ENCODE peak calls at places on chromosomes 12 and 14, in five cellular contexts. U is BJ, M is GM23338, V is GM23248, C is body of pancreas. T is an unnamed sample.
A peak's percentile ranks its signal among the peaks of the same experiment; 100 is the strongest.

GRCh38 chr14:75084513-75084912 is 15.1 kb downstream of the ZC2HC1C start:
- DNase-seq in U (no peak), M (no peak), V (no peak), C (peak; percentile 32), T (no peak)

GRCh38 chr12:94150483-94151225 is 2.3 kb downstream of the PLXNC1 start:
- DNase-seq in U (no peak), M (peak; percentile 46), V (no peak), C (no peak), T (no peak)

GRCh38 chr12:6476496-6476895 is 6.0 kb upstream of the VAMP1 start:
- DNase-seq in U (peak; percentile 87), M (no peak), V (peak; percentile 51), C (no peak), T (no peak)

GRCh38 chr14:90676859-90677258 is 139.4 kb downstream of the TTC7B start:
- DNase-seq in U (no peak), M (no peak), V (peak; percentile 65), C (no peak), T (no peak)

GRCh38 chr14:67618617-67619063 is 1.1 kb upstream of the ARG2 start:
- DNase-seq in U (peak; percentile 37), M (peak; percentile 89), V (peak; percentile 91), C (peak; percentile 33), T (peak; percentile 67)

GRCh38 chr12:46303039-46303666 is 34.3 kb upstream of the SLC38A1 start:
- DNase-seq in U (no peak), M (peak; percentile 81), V (peak; percentile 53), C (peak; percentile 61), T (no peak)

GRCh38 chr12:5247144-5247543 is 184.8 kb upstream of the NTF3 start:
- DNase-seq in U (no peak), M (no peak), V (no peak), C (no peak), T (no peak)

GRCh38 chr12:131035268-131035681 is 81.6 kb downstream of the ADGRD1 start:
- DNase-seq in U (no peak), M (no peak), V (no peak), C (no peak), T (no peak)

GRCh38 chr12:102675672-102676071 is 195.3 kb upstream of the IGF1 start:
- DNase-seq in U (no peak), M (no peak), V (peak; percentile 35), C (no peak), T (no peak)

GRCh38 chr12:25051583-25052190 is 102.8 kb upstream of the BCAT1 start:
- DNase-seq in U (no peak), M (no peak), V (no peak), C (no peak), T (no peak)

GRCh38 chr12:22598141-22598762 is 26.7 kb upstream of the ETNK1 start:
- DNase-seq in U (no peak), M (no peak), V (no peak), C (no peak), T (no peak)

GRCh38 chr12:47721431-47721973 is 3.8 kb downstream of the ENDOU start:
- DNase-seq in U (no peak), M (no peak), V (no peak), C (no peak), T (no peak)

GRCh38 chr12:124031058-124031457 is 58.0 kb downstream of the ZNF664 start:
- DNase-seq in U (no peak), M (no peak), V (peak; percentile 70), C (no peak), T (no peak)

GRCh38 chr12:120100630-120101029 is 15.9 kb downstream of the RAB35 start:
- DNase-seq in U (no peak), M (no peak), V (peak; percentile 73), C (peak; percentile 75), T (no peak)

GRCh38 chr14:68624541-68625220 is 168.2 kb downstream of the ZFP36L1 start:
- DNase-seq in U (no peak), M (no peak), V (no peak), C (no peak), T (no peak)

GRCh38 chr12:125093681-125094025 is 28.4 kb downstream of the AACS start:
- DNase-seq in U (no peak), M (no peak), V (no peak), C (no peak), T (no peak)

GRCh38 chr14:75422169-75422568 is 5.7 kb upstream of the JDP2 start:
- DNase-seq in U (peak; percentile 26), M (no peak), V (peak; percentile 94), C (no peak), T (no peak)

GRCh38 chr14:103500148-103500990 is 22.3 kb downstream of the CKB start:
- DNase-seq in U (no peak), M (peak; percentile 95), V (peak; percentile 94), C (peak; percentile 91), T (peak; percentile 42)

GRCh38 chr12:131197490-131197889 is 243.8 kb downstream of the ADGRD1 start:
- DNase-seq in U (no peak), M (no peak), V (no peak), C (no peak), T (no peak)

GRCh38 chr14:77342726-77343397 is 22.0 kb downstream of the GSTZ1 start:
- DNase-seq in U (no peak), M (no peak), V (no peak), C (no peak), T (no peak)

GRCh38 chr14:34826661-34827060 is 48.5 kb downstream of the BAZ1A start:
- DNase-seq in U (no peak), M (no peak), V (peak; percentile 84), C (no peak), T (no peak)

DNA sequence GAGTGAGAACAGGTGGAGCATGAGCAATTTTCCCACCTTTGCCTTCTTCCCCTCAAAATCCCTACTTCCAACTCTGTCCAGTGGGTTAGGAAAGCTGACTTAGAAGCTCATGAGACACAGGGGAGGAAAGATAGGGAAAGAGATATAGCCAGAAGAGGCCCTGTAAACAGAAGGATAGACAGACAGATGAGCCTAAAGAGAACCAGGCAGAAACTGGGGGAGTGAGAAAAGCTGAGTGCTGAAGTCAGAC is 5.0 kb downstream of the AJUBA start:
- DNase-seq in U (no peak), M (no peak), V (no peak), C (no peak), T (no peak)
- H3K4me3 ChIP-seq in U (no peak overlapping the region), M (peak overlapping the region; percentile 38), V (peak overlapping the region; percentile 75), C (no peak overlapping the region), T (peak overlapping the region; percentile 62)

DNA sequence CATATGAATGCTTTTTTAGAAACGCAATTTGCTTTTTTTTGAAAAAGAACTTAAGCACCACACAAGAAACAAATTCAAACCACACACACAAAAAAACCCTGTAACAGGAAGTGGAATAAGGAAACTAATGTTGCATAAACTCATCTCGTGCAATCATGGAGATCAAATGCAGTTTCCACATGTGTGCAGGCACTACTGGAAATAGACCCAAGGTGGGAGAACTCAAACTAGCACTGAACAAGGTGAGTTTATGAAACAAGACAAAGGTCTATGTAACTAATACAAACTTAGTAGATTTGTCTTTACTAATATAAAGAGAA is 17.5 kb downstream of the NIN start:
- DNase-seq in U (no peak), M (no peak), V (no peak), C (no peak), T (peak; percentile 50)
- H3K4me3 ChIP-seq in U (no peak overlapping the region), M (no peak overlapping the region), V (no peak overlapping the region), C (no peak overlapping the region), T (peak overlapping the region; percentile 74)

GRCh38 chr14:54688229-54688628 is 121.3 kb downstream of the SAMD4A start:
- DNase-seq in U (no peak), M (no peak), V (no peak), C (no peak), T (no peak)

GRCh38 chr14:54686219-54686870 is 119.4 kb downstream of the SAMD4A start:
- DNase-seq in U (peak; percentile 89), M (no peak), V (peak; percentile 94), C (no peak), T (no peak)

GRCh38 chr14:54686871-54687749 is 120.2 kb downstream of the SAMD4A start:
- DNase-seq in U (no peak), M (no peak), V (peak; percentile 67), C (no peak), T (no peak)

GRCh38 chr14:54689928-54690327 is 123.0 kb downstream of the SAMD4A start:
- DNase-seq in U (no peak), M (no peak), V (no peak), C (no peak), T (no peak)

GRCh38 chr14:54687750-54688119 is 120.8 kb downstream of the SAMD4A start:
- DNase-seq in U (no peak), M (no peak), V (no peak), C (no peak), T (no peak)
- H3K4me3 ChIP-seq in U (no peak overlapping the region), M (no peak overlapping the region), V (no peak overlapping the region), C (no peak overlapping the region), T (no peak overlapping the region)

GRCh38 chr12:53623526-53623925 is 2.7 kb downstream of the ATF7 start:
- DNase-seq in U (no peak), M (no peak), V (peak; percentile 74), C (no peak), T (no peak)
- H3K4me3 ChIP-seq in U (peak overlapping the region; percentile 15), M (no peak overlapping the region), V (peak overlapping the region; percentile 94), C (no peak overlapping the region), T (peak overlapping the region; percentile 93)

GRCh38 chr14:73748858-73749357 is 34.7 kb upstream of the PNMA1 start:
- DNase-seq in U (no peak), M (no peak), V (no peak), C (no peak), T (no peak)
- H3K4me3 ChIP-seq in U (no peak overlapping the region), M (no peak overlapping the region), V (no peak overlapping the region), C (no peak overlapping the region), T (no peak overlapping the region)

DNA sequence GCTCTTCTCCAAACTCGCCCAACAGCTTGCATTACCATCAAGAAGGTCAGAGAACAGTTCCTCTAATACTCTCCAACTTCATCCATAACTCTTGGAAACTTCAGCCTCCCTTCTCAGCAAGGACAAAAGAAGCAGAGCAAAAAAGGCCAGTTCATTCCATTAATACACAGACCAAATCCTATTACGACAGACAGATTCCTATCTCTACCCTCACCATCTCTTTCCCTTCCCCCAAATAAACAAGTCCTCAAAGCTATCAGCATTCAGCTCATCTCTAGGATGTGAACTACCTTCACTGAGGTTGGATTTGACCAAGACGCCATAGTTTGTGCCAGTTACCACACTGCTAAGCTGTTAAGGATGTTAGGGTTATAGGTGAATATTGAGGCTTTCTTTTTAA is 25.2 kb downstream of the SINHCAF start:
- DNase-seq in U (no peak), M (no peak), V (no peak), C (no peak), T (no peak)
- H3K4me3 ChIP-seq in U (no peak overlapping the region), M (no peak overlapping the region), V (no peak overlapping the region), C (no peak overlapping the region), T (no peak overlapping the region)

GRCh38 chr12:9701380-9702154 is 31.3 kb downstream of the CLECL1 start:
- DNase-seq in U (no peak), M (no peak), V (no peak), C (no peak), T (no peak)
- H3K4me3 ChIP-seq in U (no peak overlapping the region), M (no peak overlapping the region), V (no peak overlapping the region), C (no peak overlapping the region), T (no peak overlapping the region)